ENCODE peak calls at places on chromosomes 16 and 17, in four cellular contexts. I is CD8-positive, alpha-beta T cell; J is fibroblast of lung; B is pancreas. P is an unnamed sample.

GRCh38 chr17:79400989-79401703 is 209.7 kb downstream of the RBFOX3 start:
- DNase-seq in I (peak), J (peak), B (peak), P (no peak)

GRCh38 chr17:1109606-1110523 is 69.9 kb downstream of the ABR start:
- DNase-seq in I (peak), J (no peak), B (no peak), P (no peak)

GRCh38 chr16:52068447-52069074 is 478.4 kb downstream of the TOX3 start:
- DNase-seq in I (no peak), J (peak), B (no peak), P (no peak)

GRCh38 chr17:44871546-44871945 is 23.9 kb downstream of the HIGD1B start:
- DNase-seq in I (no peak), J (no peak), B (no peak), P (no peak)

GRCh38 chr16:53053967-53054669 is 673 bp upstream of the CHD9 start:
- DNase-seq in I (no peak), J (peak), B (peak), P (no peak)

GRCh38 chr16:57202095-57202886 is 16.2 kb downstream of the RSPRY1 start:
- DNase-seq in I (no peak), J (no peak), B (no peak), P (no peak)

GRCh38 chr17:75009139-75009724 is 3.2 kb upstream of the MRPL58 start:
- DNase-seq in I (no peak), J (no peak), B (no peak), P (no peak)

GRCh38 chr17:72657467-72658317 is 434.8 kb downstream of the SLC39A11 start:
- DNase-seq in I (no peak), J (no peak), B (no peak), P (no peak)

GRCh38 chr16:29824589-29825144 is 4.4 kb downstream of the MVP start:
- DNase-seq in I (no peak), J (peak), B (peak), P (no peak)

GRCh38 chr16:10930755-10931093 is 11.5 kb downstream of the DEXI start:
- DNase-seq in I (no peak), J (no peak), B (no peak), P (no peak)

GRCh38 chr16:5035909-5036227 is 2.1 kb upstream of the NAGPA start:
- DNase-seq in I (no peak), J (no peak), B (no peak), P (no peak)

GRCh38 chr16:76204249-76204648 is 73.0 kb upstream of the CNTNAP4 start:
- DNase-seq in I (no peak), J (no peak), B (no peak), P (no peak)

GRCh38 chr16:11585460-11586374 is 1.0 kb downstream of the LITAF start:
- DNase-seq in I (no peak), J (peak), B (peak), P (no peak)

GRCh38 chr16:79662122-79662521 is 61.6 kb upstream of the MAF start:
- DNase-seq in I (no peak), J (no peak), B (no peak), P (no peak)

GRCh38 chr16:70576431-70577255 is 53.0 kb downstream of the SF3B3 start:
- DNase-seq in I (no peak), J (peak), B (no peak), P (peak)

GRCh38 chr17:19410875-19411291 is at the start of gene RNF112:
- DNase-seq in I (no peak), J (peak), B (no peak), P (no peak)

GRCh38 chr16:78596996-78597422 is 497.6 kb downstream of the WWOX start:
- DNase-seq in I (no peak), J (no peak), B (no peak), P (no peak)

GRCh38 chr17:7486181-7486580 is 2.0 kb downstream of the POLR2A start:
- DNase-seq in I (no peak), J (peak), B (no peak), P (no peak)
- H3K27ac ChIP-seq in I (no peak), J (peak), B (no peak), P (peak)

GRCh38 chr17:38429476-38430100 is 1.3 kb downstream of the ARHGAP23 start:
- DNase-seq in I (no peak), J (no peak), B (no peak), P (no peak)

GRCh38 chr17:38430822-38431221 is 2.6 kb downstream of the ARHGAP23 start:
- DNase-seq in I (no peak), J (no peak), B (no peak), P (no peak)

GRCh38 chr17:38428643-38429371 is 543 bp downstream of the ARHGAP23 start:
- DNase-seq in I (no peak), J (peak), B (peak), P (no peak)

GRCh38 chr17:38431343-38432145 is 3.3 kb downstream of the ARHGAP23 start:
- DNase-seq in I (no peak), J (no peak), B (no peak), P (no peak)

GRCh38 chr17:38430316-38430715 is 2.1 kb downstream of the ARHGAP23 start:
- DNase-seq in I (no peak), J (peak), B (no peak), P (no peak)
- H3K27ac ChIP-seq in I (no peak), J (no peak), B (no peak), P (peak)

GRCh38 chr17:81339502-81340296 is 44.6 kb upstream of the SLC38A10 start:
- DNase-seq in I (no peak), J (no peak), B (peak), P (no peak)
- H3K27ac ChIP-seq in I (no peak), J (no peak), B (peak), P (peak)

GRCh38 chr16:27401768-27402568 is at the start of gene IL21R:
- DNase-seq in I (peak), J (peak), B (peak), P (no peak)

GRCh38 chr16:27403601-27403992 is 1.6 kb downstream of the IL21R start:
- DNase-seq in I (no peak), J (no peak), B (no peak), P (no peak)

GRCh38 chr16:27404163-27404823 is 2.3 kb downstream of the IL21R start:
- DNase-seq in I (no peak), J (no peak), B (no peak), P (no peak)

GRCh38 chr16:27402569-27402963 is 592 bp downstream of the IL21R start:
- DNase-seq in I (no peak), J (no peak), B (no peak), P (no peak)

GRCh38 chr16:27402964-27403600 is 1.1 kb downstream of the IL21R start:
- DNase-seq in I (no peak), J (no peak), B (no peak), P (no peak)
- H3K27ac ChIP-seq in I (peak), J (no peak), B (no peak), P (no peak)

GRCh38 chr17:50053654-50053960 is 2.3 kb upstream of the ITGA3 start:
- DNase-seq in I (no peak), J (no peak), B (no peak), P (no peak)
- H3K27ac ChIP-seq in I (no peak), J (no peak), B (no peak), P (peak)

DNA sequence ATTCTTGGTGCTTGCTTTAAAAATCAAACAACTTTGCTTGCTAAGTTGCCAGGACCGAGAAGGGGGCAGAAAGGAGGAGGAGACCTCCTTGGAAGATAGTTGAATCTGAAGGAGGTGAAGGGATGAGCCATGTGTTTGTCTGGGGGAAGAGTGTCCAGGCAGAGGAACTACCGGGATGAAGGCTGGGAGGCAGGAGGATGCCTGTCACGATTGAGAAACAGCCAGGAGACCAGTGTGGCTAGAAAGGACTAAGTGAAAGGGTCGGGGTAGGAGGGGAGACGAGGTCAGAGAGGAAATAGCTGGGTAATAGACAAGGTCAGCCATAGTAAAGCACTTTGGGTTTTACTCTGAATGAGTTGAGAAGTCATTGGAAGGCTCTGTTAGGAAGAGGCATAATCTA is 38.9 kb upstream of the CSNK2A2 start:
- DNase-seq in I (no peak), J (no peak), B (no peak), P (no peak)
- H3K27ac ChIP-seq in I (no peak), J (no peak), B (no peak), P (no peak)

DNA sequence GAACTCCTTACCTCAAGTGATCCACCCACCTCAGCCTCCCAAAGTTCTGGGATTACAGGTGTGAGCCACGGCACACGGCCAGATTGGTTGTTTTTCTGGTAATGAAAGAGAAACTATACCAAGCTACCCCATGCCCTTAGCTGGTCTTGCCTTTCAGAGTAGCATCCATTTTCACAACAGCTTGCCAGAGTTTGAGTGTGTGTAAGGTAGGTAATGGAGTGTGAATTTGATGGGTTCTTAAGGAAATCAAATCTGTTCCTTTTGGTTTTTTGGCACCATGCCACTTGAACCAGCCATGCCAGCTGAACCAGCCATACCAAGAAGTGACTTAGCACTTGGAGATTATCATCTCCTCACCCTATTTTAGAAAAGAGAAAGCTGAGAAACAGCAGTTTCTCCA is 5.1 kb downstream of the CALCOCO2 start:
- DNase-seq in I (no peak), J (no peak), B (no peak), P (no peak)
- H3K27ac ChIP-seq in I (no peak), J (no peak), B (no peak), P (no peak)